ENCODE peak calls at places on chromosomes 3 and 15, in eight cellular contexts. L is gastrocnemius medialis, K is lower leg skin, E is RWPE2, Z is cardiac fibroblast, A is thoracic aorta, P is BJ, V is heart left ventricle. X is an unnamed sample.

GRCh38 chr15:97077930-97078329 is 747.4 kb downstream of the NR2F2 start:
- DNase-seq in L (no peak), K (no peak), E (no peak), Z (no peak), A (no peak), P (no peak), V (no peak), X (no peak)

GRCh38 chr15:74787251-74788041 is 5.6 kb downstream of the CSK start:
- DNase-seq in L (no peak), K (peak), E (peak), Z (peak), A (no peak), P (no peak), V (peak), X (no peak)

GRCh38 chr3:174216948-174217718 is 642.0 kb upstream of the NAALADL2 start:
- DNase-seq in L (no peak), K (no peak), E (no peak), Z (no peak), A (no peak), P (no peak), V (no peak), X (no peak)

GRCh38 chr3:105691633-105692032 is 177.2 kb downstream of the CBLB start:
- DNase-seq in L (no peak), K (no peak), E (no peak), Z (peak), A (no peak), P (no peak), V (no peak), X (no peak)

GRCh38 chr3:141471160-141471559 is 15.7 kb upstream of the RASA2 start:
- DNase-seq in L (no peak), K (no peak), E (no peak), Z (peak), A (no peak), P (no peak), V (no peak), X (no peak)

GRCh38 chr15:35738370-35738769 is 192.4 kb upstream of the DPH6 start:
- DNase-seq in L (no peak), K (no peak), E (no peak), Z (peak), A (no peak), P (no peak), V (no peak), X (no peak)

GRCh38 chr3:101509811-101510210 is 3.2 kb downstream of the SENP7 start:
- DNase-seq in L (no peak), K (no peak), E (no peak), Z (peak), A (no peak), P (no peak), V (no peak), X (no peak)

GRCh38 chr3:195583831-195584542 is at the start of gene APOD:
- DNase-seq in L (peak), K (peak), E (no peak), Z (peak), A (no peak), P (no peak), V (peak), X (no peak)

GRCh38 chr3:170726976-170727661 is 141.2 kb upstream of the SLC7A14 start:
- DNase-seq in L (no peak), K (no peak), E (no peak), Z (peak), A (no peak), P (no peak), V (no peak), X (no peak)

GRCh38 chr15:96947830-96948229 is 617.3 kb downstream of the NR2F2 start:
- DNase-seq in L (no peak), K (no peak), E (no peak), Z (peak), A (no peak), P (no peak), V (no peak), X (no peak)

GRCh38 chr3:108202834-108203233 is 19.4 kb downstream of the IFT57 start:
- DNase-seq in L (no peak), K (no peak), E (no peak), Z (peak), A (no peak), P (no peak), V (no peak), X (no peak)

GRCh38 chr15:31435891-31436628 is 109.4 kb downstream of the KLF13 start:
- DNase-seq in L (no peak), K (peak), E (no peak), Z (no peak), A (no peak), P (no peak), V (peak), X (no peak)

GRCh38 chr15:75921732-75922703 is 18.3 kb downstream of the FBXO22 start:
- DNase-seq in L (peak), K (peak), E (peak), Z (peak), A (no peak), P (no peak), V (peak), X (peak)

GRCh38 chr3:49745986-49746385 is 22.2 kb upstream of the GMPPB start:
- DNase-seq in L (no peak), K (no peak), E (no peak), Z (peak), A (no peak), P (no peak), V (no peak), X (no peak)

GRCh38 chr3:99903844-99904243 is 86.2 kb downstream of the CMSS1 start:
- DNase-seq in L (no peak), K (no peak), E (no peak), Z (no peak), A (no peak), P (no peak), V (no peak), X (no peak)

GRCh38 chr3:152403632-152404066 is 134.9 kb downstream of the MBNL1 start:
- DNase-seq in L (peak), K (peak), E (no peak), Z (peak), A (peak), P (no peak), V (peak), X (no peak)

GRCh38 chr15:74786659-74787165 is 4.8 kb downstream of the CSK start:
- DNase-seq in L (no peak), K (no peak), E (peak), Z (no peak), A (no peak), P (no peak), V (peak), X (no peak)

GRCh38 chr3:154886437-154886836 is 193.7 kb upstream of the MME start:
- DNase-seq in L (no peak), K (no peak), E (no peak), Z (peak), A (no peak), P (peak), V (no peak), X (peak)

GRCh38 chr15:89971592-89971997 is 29.5 kb upstream of the ZNF710 start:
- DNase-seq in L (no peak), K (no peak), E (no peak), Z (peak), A (no peak), P (peak), V (peak), X (no peak)

GRCh38 chr15:28984421-28985375 is 98.9 kb downstream of the APBA2 start:
- DNase-seq in L (no peak), K (no peak), E (no peak), Z (peak), A (no peak), P (no peak), V (no peak), X (no peak)

GRCh38 chr3:188772886-188773285 is 398.9 kb upstream of the TPRG1 start:
- DNase-seq in L (no peak), K (no peak), E (no peak), Z (peak), A (no peak), P (no peak), V (no peak), X (no peak)

GRCh38 chr3:48142316-48142870 is 45.8 kb downstream of the CDC25A start:
- DNase-seq in L (no peak), K (peak), E (no peak), Z (no peak), A (no peak), P (no peak), V (no peak), X (no peak)

GRCh38 chr3:31831526-31832034 is 149.5 kb downstream of the OSBPL10 start:
- DNase-seq in L (no peak), K (no peak), E (no peak), Z (no peak), A (no peak), P (no peak), V (no peak), X (no peak)

GRCh38 chr3:29618395-29619291 is 337.8 kb downstream of the RBMS3 start:
- DNase-seq in L (no peak), K (peak), E (no peak), Z (peak), A (no peak), P (no peak), V (no peak), X (no peak)

GRCh38 chr3:25486932-25487331 is 58.9 kb downstream of the RARB start:
- DNase-seq in L (no peak), K (no peak), E (no peak), Z (no peak), A (no peak), P (no peak), V (no peak), X (no peak)

GRCh38 chr3:43691120-43692002 is 623 bp downstream of the ABHD5 start:
- DNase-seq in L (peak), K (no peak), E (peak), Z (no peak), A (peak), P (no peak), V (peak), X (no peak)

GRCh38 chr15:38486946-38487345 is 33.0 kb downstream of the FAM98B start:
- DNase-seq in L (no peak), K (no peak), E (no peak), Z (peak), A (no peak), P (no peak), V (no peak), X (no peak)

GRCh38 chr3:175526609-175527280 is 667.6 kb downstream of the NAALADL2 start:
- DNase-seq in L (no peak), K (no peak), E (no peak), Z (peak), A (no peak), P (no peak), V (no peak), X (no peak)

GRCh38 chr3:124886168-124887051 is 755 bp downstream of the ITGB5 start:
- DNase-seq in L (peak), K (no peak), E (no peak), Z (peak), A (no peak), P (no peak), V (peak), X (no peak)

GRCh38 chr3:40229963-40230362 is 79.5 kb upstream of the EIF1B start:
- DNase-seq in L (no peak), K (no peak), E (no peak), Z (no peak), A (no peak), P (no peak), V (no peak), X (no peak)

GRCh38 chr3:14602006-14602803 is 49.4 kb upstream of the CCDC174 start:
- DNase-seq in L (no peak), K (no peak), E (no peak), Z (no peak), A (no peak), P (no peak), V (no peak), X (no peak)

GRCh38 chr3:182233957-182234356 is 522.2 kb downstream of the SOX2 start:
- DNase-seq in L (no peak), K (no peak), E (no peak), Z (no peak), A (no peak), P (no peak), V (no peak), X (no peak)

GRCh38 chr15:22961661-22962221 is 18.4 kb downstream of the CYFIP1 start:
- DNase-seq in L (no peak), K (no peak), E (peak), Z (peak), A (no peak), P (no peak), V (no peak), X (no peak)

GRCh38 chr3:58331593-58332152 is 1.0 kb upstream of the PXK start:
- DNase-seq in L (no peak), K (no peak), E (no peak), Z (no peak), A (no peak), P (no peak), V (no peak), X (no peak)
- H3K4me3 ChIP-seq in L (no peak), K (no peak), E (no peak), Z (no peak), A (no peak), P (no peak), V (no peak), X (no peak)

DNA sequence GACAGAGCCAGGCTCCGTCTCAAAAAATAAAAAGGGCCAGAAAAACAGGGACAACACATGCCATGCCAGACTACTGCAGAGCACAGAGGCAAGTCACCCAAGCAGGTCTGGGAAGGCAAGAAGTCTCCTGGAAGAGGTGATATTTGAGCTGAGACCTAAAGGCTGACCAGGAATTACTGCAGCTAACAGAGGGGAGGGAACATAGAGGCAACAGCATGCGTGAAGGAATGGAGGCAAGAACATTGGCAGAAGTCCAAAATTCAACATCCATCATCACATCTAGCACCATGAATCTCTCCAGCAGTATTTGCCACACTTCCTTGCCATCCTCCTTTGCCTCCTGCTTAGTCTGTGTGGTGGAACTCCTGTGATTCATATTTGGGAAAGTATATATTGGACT is 916 bp upstream of the TSEN2 start:
- DNase-seq in L (no peak), K (no peak), E (no peak), Z (no peak), A (no peak), P (no peak), V (no peak), X (no peak)
- H3K4me3 ChIP-seq in L (peak), K (no peak), E (no peak), Z (no peak), A (peak), P (no peak), V (peak), X (peak)

DNA sequence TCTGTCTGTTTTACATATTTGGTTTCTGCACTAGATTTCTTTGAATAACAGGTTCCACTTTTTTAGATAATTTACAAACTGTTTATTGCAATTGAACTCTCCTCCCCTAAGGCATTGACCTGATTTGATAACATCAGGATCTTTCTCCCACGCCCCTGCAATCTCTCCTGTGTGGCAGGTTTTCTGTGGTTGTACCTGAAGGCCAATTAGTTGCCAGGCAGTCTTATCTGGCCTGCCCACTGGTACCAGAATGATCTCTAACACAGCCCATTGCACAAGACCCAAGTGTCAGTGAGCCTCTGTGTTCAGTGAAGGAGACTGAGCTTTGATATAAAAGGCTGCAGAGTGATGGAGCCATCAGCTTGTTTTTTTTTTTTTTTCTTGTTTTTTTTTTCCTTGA is 3.3 kb downstream of the ACAD9 start:
- DNase-seq in L (no peak), K (no peak), E (no peak), Z (no peak), A (no peak), P (no peak), V (no peak), X (no peak)
- H3K4me3 ChIP-seq in L (no peak), K (no peak), E (no peak), Z (no peak), A (no peak), P (no peak), V (no peak), X (no peak)

GRCh38 chr3:69011331-69011730 is 2.2 kb downstream of the EOGT start:
- DNase-seq in L (no peak), K (no peak), E (no peak), Z (peak), A (no peak), P (no peak), V (no peak), X (no peak)
- H3K4me3 ChIP-seq in L (no peak), K (no peak), E (no peak), Z (no peak), A (peak), P (no peak), V (peak), X (no peak)

GRCh38 chr15:41558400-41559238 is at the start of gene TYRO3:
- DNase-seq in L (peak), K (no peak), E (no peak), Z (peak), A (no peak), P (no peak), V (peak), X (no peak)

GRCh38 chr15:41561104-41561776 is 2.2 kb downstream of the TYRO3 start:
- DNase-seq in L (no peak), K (no peak), E (no peak), Z (no peak), A (no peak), P (no peak), V (no peak), X (no peak)

GRCh38 chr15:41559239-41559488 is 152 bp downstream of the TYRO3 start:
- DNase-seq in L (no peak), K (no peak), E (no peak), Z (no peak), A (no peak), P (no peak), V (no peak), X (no peak)

GRCh38 chr15:41557673-41558399 is 1.2 kb upstream of the TYRO3 start:
- DNase-seq in L (no peak), K (peak), E (no peak), Z (peak), A (no peak), P (peak), V (peak), X (no peak)

GRCh38 chr15:41559489-41560177 is 621 bp downstream of the TYRO3 start:
- DNase-seq in L (no peak), K (no peak), E (no peak), Z (no peak), A (no peak), P (no peak), V (no peak), X (no peak)
- H3K4me3 ChIP-seq in L (peak), K (peak), E (peak), Z (peak), A (peak), P (peak), V (peak), X (peak)